ENCODE peak calls at places on chromosomes 6 and 20, in eight cellular contexts. V is glutamatergic neuron, L is brain microvascular endothelial cell, W is tibial artery, B is AG04450, U is spleen, T is HCT116, G is fibroblast of mammary gland. A is an unnamed sample.

GRCh38 chr6:87237804-87238203 is 82.4 kb downstream of the ZNF292 start:
- DNase-seq in V (no peak), L (no peak), W (no peak), B (no peak), U (no peak), T (peak), G (peak), A (no peak)

GRCh38 chr6:15946701-15947390 is 182.0 kb upstream of the MYLIP start:
- DNase-seq in V (no peak), L (no peak), W (no peak), B (no peak), U (no peak), T (no peak), G (no peak), A (no peak)

GRCh38 chr20:7410150-7410549 is 530.1 kb downstream of the HAO1 start:
- DNase-seq in V (no peak), L (no peak), W (no peak), B (no peak), U (no peak), T (no peak), G (peak), A (no peak)

GRCh38 chr20:434661-435419 is 26.7 kb downstream of the RBCK1 start:
- DNase-seq in V (no peak), L (no peak), W (no peak), B (no peak), U (no peak), T (no peak), G (no peak), A (no peak)

GRCh38 chr20:63765918-63766317 is 26.3 kb downstream of the SLC2A4RG start:
- DNase-seq in V (no peak), L (no peak), W (no peak), B (no peak), U (no peak), T (no peak), G (no peak), A (no peak)

GRCh38 chr6:31243508-31243907 is 28.4 kb downstream of the HLA-C start:
- DNase-seq in V (no peak), L (no peak), W (no peak), B (no peak), U (no peak), T (no peak), G (no peak), A (no peak)

GRCh38 chr6:27873101-27874030 is 38.8 kb downstream of the OR2B2 start:
- DNase-seq in V (peak), L (no peak), W (no peak), B (no peak), U (peak), T (no peak), G (peak), A (no peak)

GRCh38 chr20:54650201-54650722 is 174.9 kb downstream of the DOK5 start:
- DNase-seq in V (no peak), L (no peak), W (no peak), B (no peak), U (no peak), T (no peak), G (peak), A (no peak)

GRCh38 chr20:39289316-39289715 is 327.2 kb downstream of the DHX35 start:
- DNase-seq in V (no peak), L (no peak), W (no peak), B (no peak), U (no peak), T (no peak), G (no peak), A (no peak)
- TF ChIP-seq CTCF in V (no peak), L (peak), W (no peak), B (no peak), U (peak), T (peak), G (peak), A (peak)

GRCh38 chr6:142700676-142701185 is 244.2 kb downstream of the HIVEP2 start:
- DNase-seq in V (no peak), L (no peak), W (no peak), B (no peak), U (no peak), T (no peak), G (no peak), A (no peak)

GRCh38 chr6:142700032-142700431 is 244.9 kb downstream of the HIVEP2 start:
- DNase-seq in V (no peak), L (no peak), W (no peak), B (no peak), U (no peak), T (no peak), G (no peak), A (no peak)

GRCh38 chr6:142699391-142699790 is 245.6 kb downstream of the HIVEP2 start:
- DNase-seq in V (no peak), L (no peak), W (no peak), B (no peak), U (no peak), T (no peak), G (no peak), A (no peak)

GRCh38 chr6:142697912-142698311 is 247.1 kb downstream of the HIVEP2 start:
- DNase-seq in V (no peak), L (no peak), W (no peak), B (no peak), U (no peak), T (no peak), G (no peak), A (no peak)

DNA sequence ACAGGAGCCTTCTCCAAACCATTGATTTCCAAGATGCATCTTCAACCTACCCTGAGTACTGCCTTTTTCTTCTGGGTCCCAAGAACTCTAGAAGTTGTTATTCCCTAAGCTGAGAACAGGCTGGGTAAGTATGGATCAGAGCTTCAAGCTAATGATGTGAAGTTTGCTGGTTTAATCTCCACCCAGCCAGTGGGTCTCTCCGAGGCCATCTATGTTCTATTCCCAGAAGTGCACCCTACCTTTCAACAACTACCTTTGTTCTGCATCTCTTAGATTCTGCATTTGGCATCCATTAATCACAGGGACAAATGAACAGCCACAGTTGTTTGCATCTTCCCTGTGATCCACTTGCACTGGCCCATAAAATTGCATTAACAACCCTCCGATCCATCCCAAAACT is 246.2 kb downstream of the HIVEP2 start:
- DNase-seq in V (no peak), L (no peak), W (no peak), B (no peak), U (no peak), T (peak), G (no peak), A (no peak)
- TF ChIP-seq CTCF in V (no peak), L (peak), W (no peak), B (peak), U (no peak), T (peak), G (peak), A (peak)

GRCh38 chr20:51678041-51678697 is 90.0 kb downstream of the ATP9A start:
- DNase-seq in V (peak), L (no peak), W (no peak), B (no peak), U (no peak), T (no peak), G (no peak), A (no peak)
- TF ChIP-seq CTCF in V (no peak), L (peak), W (no peak), B (peak), U (no peak), T (no peak), G (no peak), A (peak)

GRCh38 chr20:43963872-43964791 is 49.5 kb downstream of the TOX2 start:
- DNase-seq in V (peak), L (peak), W (peak), B (no peak), U (peak), T (no peak), G (peak), A (no peak)
- TF ChIP-seq CTCF in V (no peak), L (no peak), W (no peak), B (no peak), U (no peak), T (no peak), G (no peak), A (no peak)

GRCh38 chr20:53386186-53386681 is 207.4 kb downstream of the ZNF217 start:
- DNase-seq in V (no peak), L (no peak), W (no peak), B (no peak), U (no peak), T (no peak), G (no peak), A (no peak)

GRCh38 chr20:53384392-53384791 is 209.2 kb downstream of the ZNF217 start:
- DNase-seq in V (no peak), L (no peak), W (no peak), B (no peak), U (no peak), T (no peak), G (peak), A (no peak)

GRCh38 chr20:53387983-53388675 is 205.5 kb downstream of the ZNF217 start:
- DNase-seq in V (no peak), L (no peak), W (no peak), B (no peak), U (no peak), T (no peak), G (no peak), A (no peak)

GRCh38 chr20:53381568-53382262 is 211.9 kb downstream of the ZNF217 start:
- DNase-seq in V (no peak), L (no peak), W (no peak), B (no peak), U (no peak), T (no peak), G (no peak), A (no peak)

DNA sequence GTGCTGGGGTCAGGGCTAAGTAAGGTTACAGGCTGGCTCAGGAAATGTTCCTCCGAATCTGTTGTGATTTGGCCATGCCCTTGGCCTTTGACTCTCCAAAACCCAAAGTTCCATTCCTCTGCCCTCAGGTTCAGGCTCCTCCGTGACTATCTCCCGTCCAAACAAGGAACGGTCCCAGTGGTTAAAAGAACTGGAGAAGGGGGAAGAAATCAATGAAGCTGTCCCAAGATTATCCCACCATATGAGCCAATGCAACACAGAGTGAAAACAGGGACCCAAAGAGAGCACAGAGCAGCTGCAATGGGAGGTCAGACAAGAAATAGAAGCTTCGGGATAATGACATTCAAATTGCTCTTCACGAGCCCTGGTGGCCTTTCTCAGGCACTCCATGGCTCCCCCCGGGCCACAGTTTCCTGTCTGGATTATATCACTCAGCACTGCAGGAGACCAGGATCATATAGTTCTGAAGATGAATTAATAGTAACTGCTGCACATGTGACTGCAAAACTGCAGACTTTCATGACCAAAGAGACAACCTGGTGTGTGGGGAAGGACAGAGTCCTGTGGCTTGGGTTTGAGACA is 211.3 kb downstream of the ZNF217 start:
- DNase-seq in V (no peak), L (no peak), W (no peak), B (no peak), U (no peak), T (no peak), G (no peak), A (no peak)
- TF ChIP-seq CTCF in V (no peak), L (no peak), W (no peak), B (no peak), U (no peak), T (no peak), G (no peak), A (no peak)

A was measured in chondrocyte.